ENCODE peak calls at places on chromosomes 7 and 10, in six cellular contexts. R is PC-3, W is ascending aorta, P is colonic mucosa, U is left ventricle myocardium inferior, X is tibial nerve. V is an unnamed sample.

GRCh38 chr10:77494789-77495541 is 142.6 kb downstream of the KCNMA1 start:
- DNase-seq in R (no peak), W (no peak), X (no peak), U (no peak), P (no peak), V (no peak)

GRCh38 chr10:104894711-104895110 is 253.6 kb downstream of the SORCS3 start:
- DNase-seq in U (no peak), P (no peak), R (no peak), W (no peak), X (no peak), V (no peak)

GRCh38 chr10:63681965-63682704 is 160.9 kb downstream of the REEP3 start:
- DNase-seq in W (no peak), P (no peak), X (peak), R (peak), U (no peak), V (no peak)

GRCh38 chr10:69786791-69787190 is 14.9 kb upstream of the COL13A1 start:
- DNase-seq in X (no peak), U (no peak), R (peak), W (peak), P (no peak), V (no peak)

GRCh38 chr7:99224263-99224947 is 16.5 kb upstream of the KPNA7 start:
- DNase-seq in W (peak), R (peak), X (no peak), U (no peak), P (peak), V (no peak)

GRCh38 chr10:36349445-36350063 is 707.5 kb upstream of the FZD8 start:
- DNase-seq in X (no peak), U (no peak), R (no peak), P (no peak), W (no peak), V (no peak)

GRCh38 chr10:117260094-117260493 is 19.2 kb downstream of the SLC18A2 start:
- DNase-seq in W (no peak), R (no peak), U (no peak), P (no peak), X (no peak), V (no peak)

GRCh38 chr10:95748349-95748748 is 7.6 kb upstream of the ENTPD1 start:
- DNase-seq in P (no peak), R (no peak), X (no peak), W (no peak), U (no peak), V (no peak)

GRCh38 chr10:92747600-92747999 is 57.8 kb downstream of the HHEX start:
- DNase-seq in P (peak), W (no peak), R (no peak), X (no peak), U (no peak), V (no peak)

GRCh38 chr10:126191192-126191591 is 197.1 kb downstream of the ADAM12 start:
- DNase-seq in R (no peak), P (no peak), X (no peak), U (no peak), W (no peak), V (no peak)

GRCh38 chr10:124727389-124727960 is 16.7 kb downstream of the FAM53B start:
- DNase-seq in P (peak), U (no peak), R (no peak), W (peak), X (no peak), V (no peak)

GRCh38 chr10:80357804-80358125 is 1.2 kb downstream of the DYDC2 start:
- DNase-seq in W (no peak), U (no peak), X (no peak), P (peak), R (no peak), V (no peak)

GRCh38 chr7:132034748-132035416 is 478.5 kb upstream of the PODXL start:
- DNase-seq in U (no peak), R (no peak), W (no peak), P (no peak), X (no peak), V (no peak)

GRCh38 chr10:131452926-131453771 is 141.6 kb upstream of the TCERG1L start:
- DNase-seq in W (no peak), P (no peak), X (no peak), R (no peak), U (peak), V (peak)

GRCh38 chr7:867001-867405 is 9.4 kb upstream of the GET4 start:
- DNase-seq in X (peak), W (peak), R (no peak), U (peak), P (peak), V (no peak)

GRCh38 chr10:22714524-22715289 is at the start of gene PIP4K2A:
- DNase-seq in R (peak), P (peak), U (peak), X (peak), W (peak), V (peak)

GRCh38 chr10:30074933-30075332 is 15.5 kb upstream of the JCAD start:
- DNase-seq in P (no peak), U (no peak), X (no peak), W (no peak), R (no peak), V (no peak)

GRCh38 chr7:6228363-6228762 is 44.1 kb downstream of the CYTH3 start:
- DNase-seq in X (no peak), W (no peak), P (no peak), R (no peak), U (no peak), V (no peak)

GRCh38 chr7:107150375-107151073 is 18.3 kb upstream of the HBP1 start:
- DNase-seq in R (peak), P (peak), W (peak), X (peak), U (peak), V (peak)

GRCh38 chr7:2729043-2729892 is 41.3 kb downstream of the AMZ1 start:
- DNase-seq in W (peak), U (no peak), X (no peak), P (no peak), R (no peak), V (no peak)

GRCh38 chr7:47606176-47606575 is 24.3 kb upstream of the TNS3 start:
- DNase-seq in U (no peak), R (no peak), P (no peak), X (no peak), W (no peak), V (no peak)

GRCh38 chr7:98116656-98117461 is 10.2 kb downstream of the LMTK2 start:
- DNase-seq in W (no peak), U (no peak), P (no peak), X (no peak), R (peak), V (no peak)

GRCh38 chr7:155984609-155985405 is 172.5 kb upstream of the SHH start:
- DNase-seq in U (no peak), R (no peak), W (peak), P (no peak), X (no peak), V (no peak)

GRCh38 chr7:91082854-91083495 is 181.3 kb upstream of the FZD1 start:
- DNase-seq in W (no peak), X (no peak), U (no peak), R (peak), P (no peak), V (no peak)

GRCh38 chr10:26781797-26782196 is 79.0 kb downstream of the ABI1 start:
- DNase-seq in W (no peak), X (no peak), P (no peak), R (peak), U (no peak), V (no peak)

GRCh38 chr7:38748056-38748610 is 117.0 kb upstream of the AMPH start:
- DNase-seq in W (no peak), P (no peak), U (no peak), X (no peak), R (peak), V (no peak)

GRCh38 chr10:97736403-97736901 is 476 bp upstream of the ZFYVE27 start:
- DNase-seq in W (no peak), X (no peak), U (no peak), P (no peak), R (no peak), V (no peak)

GRCh38 chr7:95593343-95593742 is 3.0 kb downstream of the PDK4 start:
- DNase-seq in X (no peak), R (no peak), P (no peak), W (no peak), U (no peak), V (no peak)

GRCh38 chr7:139853576-139854511 is 24.8 kb downstream of the TBXAS1 start:
- DNase-seq in X (peak), W (peak), U (no peak), R (peak), P (peak), V (no peak)

GRCh38 chr10:80924063-80924952 is 386.6 kb downstream of the SH2D4B start:
- DNase-seq in R (peak), U (no peak), P (peak), X (peak), W (no peak), V (peak)

GRCh38 chr7:4747013-4747412 is 28.4 kb upstream of the AP5Z1 start:
- DNase-seq in W (no peak), U (no peak), X (no peak), R (no peak), P (no peak), V (no peak)

GRCh38 chr7:150968698-150969482 is 9.2 kb downstream of the KCNH2 start:
- DNase-seq in X (no peak), W (no peak), P (no peak), U (no peak), R (no peak), V (no peak)

GRCh38 chr7:42283553-42283952 is 46.5 kb upstream of the GLI3 start:
- DNase-seq in P (no peak), U (no peak), R (peak), X (no peak), W (no peak), V (no peak)

GRCh38 chr7:23680417-23681405 is 712 bp downstream of the FAM221A start:
- DNase-seq in R (peak), P (peak), W (peak), U (peak), X (peak), V (peak)

DNA sequence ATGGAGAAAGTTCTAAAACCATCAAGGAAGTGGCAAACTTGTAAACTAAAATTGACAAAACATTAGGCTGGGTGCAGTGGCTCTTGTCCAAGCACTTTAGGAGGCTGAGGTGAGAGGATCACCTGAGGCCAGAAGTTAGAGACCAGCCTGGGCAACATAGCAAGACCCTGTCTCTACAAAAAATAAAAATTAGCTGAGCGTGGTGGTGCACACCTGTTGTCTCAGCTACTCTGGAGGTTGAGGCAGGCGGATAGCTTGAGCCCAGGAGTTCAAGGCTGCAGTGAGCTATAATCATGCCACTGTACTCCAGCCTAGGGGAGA is 29.4 kb upstream of the HNRNPH3 start:
- DNase-seq in P (no peak), W (no peak), R (no peak), X (no peak), U (no peak), V (no peak)
- TF ChIP-seq CTCF in P (no peak), W (no peak), R (no peak), X (no peak), U (no peak), V (no peak)

GRCh38 chr7:101321491-101322401 is at the start of gene IFT22:
- DNase-seq in X (peak), P (peak), R (peak), U (peak), W (peak), V (peak)
- TF ChIP-seq CTCF in X (no peak), P (no peak), R (no peak), U (peak), W (peak), V (peak)

GRCh38 chr10:526651-527312 is 162.7 kb downstream of the DIP2C start:
- DNase-seq in P (no peak), W (peak), X (no peak), R (no peak), U (no peak), V (no peak)
- TF ChIP-seq CTCF in P (no peak), W (no peak), X (no peak), R (no peak), U (no peak), V (no peak)

GRCh38 chr7:111564078-111564477 is 1.8 kb upstream of the IMMP2L start:
- DNase-seq in X (no peak), R (no peak), P (no peak), U (no peak), W (no peak), V (no peak)

GRCh38 chr7:111561659-111561908 is 708 bp downstream of the IMMP2L start:
- DNase-seq in U (no peak), R (no peak), P (peak), X (peak), W (no peak), V (no peak)

GRCh38 chr7:111560773-111561658 is 1.3 kb downstream of the IMMP2L start:
- DNase-seq in R (peak), X (peak), P (no peak), W (no peak), U (no peak), V (no peak)

GRCh38 chr7:111559665-111560064 is 2.6 kb downstream of the IMMP2L start:
- DNase-seq in W (no peak), R (no peak), U (no peak), X (no peak), P (no peak), V (no peak)

GRCh38 chr7:111561909-111562732 is at the start of gene IMMP2L:
- DNase-seq in R (peak), U (peak), W (peak), X (peak), P (peak), V (peak)
- TF ChIP-seq CTCF in R (peak), U (peak), W (peak), X (peak), P (no peak), V (peak)

V was measured in progenitor cell of endocrine pancreas.